ENCODE peak calls at places on chromosome 9, in ten cellular contexts. One of them, this sample, is unnamed.
A peak's percentile ranks its signal among the peaks of the same experiment; 100 is the strongest.

GRCh38 chr9:123044556-123044955 is 11.1 kb downstream of the GPR21 start:
- DNase-seq in HTR-8/SVneo: no peak
- DNase-seq in mesendoderm: no peak
- DNase-seq in neuronal stem cell: no peak
- DNase-seq in cerebellum: no peak
- DNase-seq in fibroblast of mammary gland: peak; percentile 52
- DNase-seq in WERI-Rb-1: no peak
- DNase-seq in cardiac fibroblast: peak; percentile 59
- DNase-seq in Calu3: no peak
- DNase-seq in sciatic nerve: no peak
- DNase-seq in this sample: peak; percentile 89

GRCh38 chr9:129362287-129363098 is 184.4 kb upstream of the IER5L start:
- DNase-seq in HTR-8/SVneo: no peak
- DNase-seq in mesendoderm: no peak
- DNase-seq in neuronal stem cell: no peak
- DNase-seq in cerebellum: no peak
- DNase-seq in fibroblast of mammary gland: no peak
- DNase-seq in WERI-Rb-1: peak; percentile 70
- DNase-seq in cardiac fibroblast: no peak
- DNase-seq in Calu3: peak; percentile 72
- DNase-seq in sciatic nerve: no peak
- DNase-seq in this sample: no peak

GRCh38 chr9:94783121-94783664 is 56.7 kb downstream of the AOPEP start:
- DNase-seq in HTR-8/SVneo: peak; percentile 60
- DNase-seq in mesendoderm: peak; percentile 93
- DNase-seq in neuronal stem cell: peak; percentile 58
- DNase-seq in cerebellum: peak; percentile 80
- DNase-seq in fibroblast of mammary gland: peak; percentile 85
- DNase-seq in WERI-Rb-1: peak; percentile 83
- DNase-seq in cardiac fibroblast: peak; percentile 94
- DNase-seq in Calu3: peak; percentile 91
- DNase-seq in sciatic nerve: peak; percentile 86
- DNase-seq in this sample: peak; percentile 81

GRCh38 chr9:108743901-108744371 is 111.8 kb downstream of the ACTL7B start:
- DNase-seq in HTR-8/SVneo: peak; percentile 23
- DNase-seq in mesendoderm: peak; percentile 14
- DNase-seq in neuronal stem cell: peak; percentile 60
- DNase-seq in cerebellum: no peak
- DNase-seq in fibroblast of mammary gland: no peak
- DNase-seq in WERI-Rb-1: peak; percentile 51
- DNase-seq in cardiac fibroblast: no peak
- DNase-seq in Calu3: peak; percentile 1
- DNase-seq in sciatic nerve: no peak
- DNase-seq in this sample: no peak

GRCh38 chr9:19480345-19480744 is 71.5 kb downstream of the ACER2 start:
- DNase-seq in HTR-8/SVneo: no peak
- DNase-seq in mesendoderm: no peak
- DNase-seq in neuronal stem cell: no peak
- DNase-seq in cerebellum: no peak
- DNase-seq in fibroblast of mammary gland: no peak
- DNase-seq in WERI-Rb-1: no peak
- DNase-seq in cardiac fibroblast: no peak
- DNase-seq in Calu3: no peak
- DNase-seq in sciatic nerve: no peak
- DNase-seq in this sample: no peak

GRCh38 chr9:81506941-81507864 is 182.1 kb downstream of the TLE1 start:
- DNase-seq in HTR-8/SVneo: no peak
- DNase-seq in mesendoderm: no peak
- DNase-seq in neuronal stem cell: no peak
- DNase-seq in cerebellum: no peak
- DNase-seq in fibroblast of mammary gland: no peak
- DNase-seq in WERI-Rb-1: no peak
- DNase-seq in cardiac fibroblast: no peak
- DNase-seq in Calu3: no peak
- DNase-seq in sciatic nerve: no peak
- DNase-seq in this sample: no peak

GRCh38 chr9:4567601-4568000 is 77.3 kb downstream of the SLC1A1 start:
- DNase-seq in HTR-8/SVneo: no peak
- DNase-seq in mesendoderm: no peak
- DNase-seq in neuronal stem cell: no peak
- DNase-seq in cerebellum: no peak
- DNase-seq in fibroblast of mammary gland: no peak
- DNase-seq in WERI-Rb-1: no peak
- DNase-seq in cardiac fibroblast: no peak
- DNase-seq in Calu3: no peak
- DNase-seq in sciatic nerve: no peak
- DNase-seq in this sample: no peak

GRCh38 chr9:136821333-136822031 is 13.7 kb downstream of the RABL6 start:
- DNase-seq in HTR-8/SVneo: no peak
- DNase-seq in mesendoderm: peak; percentile 47
- DNase-seq in neuronal stem cell: no peak
- DNase-seq in cerebellum: no peak
- DNase-seq in fibroblast of mammary gland: peak; percentile 20
- DNase-seq in WERI-Rb-1: no peak
- DNase-seq in cardiac fibroblast: peak; percentile 48
- DNase-seq in Calu3: no peak
- DNase-seq in sciatic nerve: no peak
- DNase-seq in this sample: no peak

GRCh38 chr9:446074-446699 is 231.5 kb downstream of the DOCK8 start:
- DNase-seq in HTR-8/SVneo: no peak
- DNase-seq in mesendoderm: no peak
- DNase-seq in neuronal stem cell: no peak
- DNase-seq in cerebellum: no peak
- DNase-seq in fibroblast of mammary gland: no peak
- DNase-seq in WERI-Rb-1: no peak
- DNase-seq in cardiac fibroblast: no peak
- DNase-seq in Calu3: no peak
- DNase-seq in sciatic nerve: no peak
- DNase-seq in this sample: no peak

GRCh38 chr9:109399258-109399767 is 78.5 kb upstream of the EPB41L4B start:
- DNase-seq in HTR-8/SVneo: no peak
- DNase-seq in mesendoderm: no peak
- DNase-seq in neuronal stem cell: no peak
- DNase-seq in cerebellum: no peak
- DNase-seq in fibroblast of mammary gland: no peak
- DNase-seq in WERI-Rb-1: no peak
- DNase-seq in cardiac fibroblast: no peak
- DNase-seq in Calu3: no peak
- DNase-seq in sciatic nerve: no peak
- DNase-seq in this sample: no peak

GRCh38 chr9:899440-900184 is 58.1 kb downstream of the DMRT1 start:
- DNase-seq in HTR-8/SVneo: no peak
- DNase-seq in mesendoderm: peak; percentile 26
- DNase-seq in neuronal stem cell: peak; percentile 63
- DNase-seq in cerebellum: no peak
- DNase-seq in fibroblast of mammary gland: no peak
- DNase-seq in WERI-Rb-1: no peak
- DNase-seq in cardiac fibroblast: no peak
- DNase-seq in Calu3: no peak
- DNase-seq in sciatic nerve: no peak
- DNase-seq in this sample: no peak

GRCh38 chr9:93132946-93133640 is 958 bp downstream of the NINJ1 start:
- DNase-seq in HTR-8/SVneo: no peak
- DNase-seq in mesendoderm: peak; percentile 72
- DNase-seq in neuronal stem cell: no peak
- DNase-seq in cerebellum: no peak
- DNase-seq in fibroblast of mammary gland: no peak
- DNase-seq in WERI-Rb-1: no peak
- DNase-seq in cardiac fibroblast: no peak
- DNase-seq in Calu3: peak; percentile 11
- DNase-seq in sciatic nerve: no peak
- DNase-seq in this sample: no peak